ENCODE peak calls at places on chromosome 13, in six cellular contexts. D is tibial artery, E is AG04450, J is A549, Y is endodermal cell, H is brain microvascular endothelial cell. S is an unnamed sample.

GRCh38 chr13:50592412-50593145 is 250.9 kb downstream of the DLEU7 start:
- DNase-seq in D (no peak), E (no peak), J (no peak), Y (no peak), H (no peak), S (no peak)

GRCh38 chr13:106484084-106484754 is 51.2 kb downstream of the EFNB2 start:
- DNase-seq in D (no peak), E (no peak), J (no peak), Y (no peak), H (no peak), S (no peak)

GRCh38 chr13:64074989-64075474 is 2659.4 kb upstream of the PCDH20 start:
- DNase-seq in D (peak), E (no peak), J (no peak), Y (no peak), H (no peak), S (no peak)

GRCh38 chr13:60226507-60226906 is 62.8 kb upstream of the DIAPH3 start:
- DNase-seq in D (no peak), E (peak), J (peak), Y (peak), H (peak), S (no peak)

GRCh38 chr13:89514534-89515312 is 1832.8 kb upstream of the MIR17HG start:
- DNase-seq in D (no peak), E (peak), J (peak), Y (peak), H (peak), S (no peak)

GRCh38 chr13:35979378-35979911 is 151.7 kb downstream of the DCLK1 start:
- DNase-seq in D (peak), E (peak), J (no peak), Y (no peak), H (peak), S (no peak)

GRCh38 chr13:98751397-98752110 is 918 bp downstream of the SLC15A1 start:
- DNase-seq in D (no peak), E (no peak), J (peak), Y (peak), H (no peak), S (no peak)

GRCh38 chr13:93201992-93202558 is 24.5 kb upstream of the GPC6 start:
- DNase-seq in D (no peak), E (no peak), J (no peak), Y (no peak), H (no peak), S (no peak)

GRCh38 chr13:44373601-44374347 is at the start of gene SERP2:
- DNase-seq in D (no peak), E (no peak), J (no peak), Y (peak), H (no peak), S (peak)

GRCh38 chr13:98377635-98378378 is 199.1 kb downstream of the STK24 start:
- DNase-seq in D (no peak), E (no peak), J (no peak), Y (no peak), H (no peak), S (no peak)

GRCh38 chr13:76754414-76754813 is 131.8 kb downstream of the KCTD12 start:
- DNase-seq in D (no peak), E (no peak), J (no peak), Y (no peak), H (peak), S (no peak)

GRCh38 chr13:35887028-35887666 is 244.0 kb downstream of the DCLK1 start:
- DNase-seq in D (no peak), E (no peak), J (no peak), Y (no peak), H (no peak), S (no peak)

GRCh38 chr13:110047511-110047910 is 259.4 kb downstream of the COL4A1 start:
- DNase-seq in D (peak), E (peak), J (no peak), Y (no peak), H (peak), S (no peak)

GRCh38 chr13:110340812-110341444 is 33.8 kb downstream of the COL4A2 start:
- DNase-seq in D (peak), E (no peak), J (no peak), Y (peak), H (peak), S (no peak)

GRCh38 chr13:21297452-21297851 is 121.0 kb downstream of the MRPL57 start:
- DNase-seq in D (no peak), E (no peak), J (no peak), Y (peak), H (no peak), S (no peak)

GRCh38 chr13:100637380-100637779 is 37.2 kb downstream of the TMTC4 start:
- DNase-seq in D (no peak), E (no peak), J (no peak), Y (no peak), H (no peak), S (no peak)
- H3K27ac ChIP-seq in D (no peak), E (no peak), J (no peak), Y (no peak), H (no peak), S (peak)

DNA sequence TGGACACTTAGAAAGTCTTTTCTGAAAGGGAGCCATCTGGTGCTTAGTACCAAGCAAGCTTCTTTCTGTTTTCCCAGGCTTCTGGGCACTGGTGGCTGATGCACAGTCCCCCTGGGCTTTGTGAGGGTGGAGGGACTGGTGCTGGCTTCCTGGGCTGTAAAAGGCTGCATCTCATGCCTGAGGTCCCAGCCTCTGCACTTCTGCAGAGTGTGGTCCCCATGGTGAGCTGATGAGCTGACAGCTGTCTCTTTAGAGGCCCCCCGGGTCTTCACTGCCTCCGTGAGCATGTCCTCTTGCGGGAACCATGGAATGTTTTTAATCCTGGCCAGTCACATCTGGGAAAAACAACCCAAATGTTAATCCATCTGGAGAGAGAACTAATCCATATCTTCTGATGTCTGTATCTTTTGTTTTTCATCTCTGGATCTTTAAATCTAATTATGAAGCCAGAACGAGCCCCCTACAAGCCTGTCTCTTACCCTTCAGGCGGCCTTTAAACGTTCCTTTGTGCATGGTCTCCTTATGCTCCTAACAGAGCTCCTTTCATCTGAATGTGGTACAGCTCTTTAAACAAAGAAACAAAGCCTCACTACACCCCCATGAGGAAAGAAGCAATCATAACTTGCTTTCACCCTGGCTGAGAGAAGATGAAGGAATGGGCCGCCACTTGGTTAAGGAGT is 40.4 kb downstream of the OLFM4 start:
- DNase-seq in D (no peak), E (no peak), J (no peak), Y (peak), H (no peak), S (no peak)
- H3K27ac ChIP-seq in D (no peak), E (no peak), J (no peak), Y (peak), H (no peak), S (peak)

DNA sequence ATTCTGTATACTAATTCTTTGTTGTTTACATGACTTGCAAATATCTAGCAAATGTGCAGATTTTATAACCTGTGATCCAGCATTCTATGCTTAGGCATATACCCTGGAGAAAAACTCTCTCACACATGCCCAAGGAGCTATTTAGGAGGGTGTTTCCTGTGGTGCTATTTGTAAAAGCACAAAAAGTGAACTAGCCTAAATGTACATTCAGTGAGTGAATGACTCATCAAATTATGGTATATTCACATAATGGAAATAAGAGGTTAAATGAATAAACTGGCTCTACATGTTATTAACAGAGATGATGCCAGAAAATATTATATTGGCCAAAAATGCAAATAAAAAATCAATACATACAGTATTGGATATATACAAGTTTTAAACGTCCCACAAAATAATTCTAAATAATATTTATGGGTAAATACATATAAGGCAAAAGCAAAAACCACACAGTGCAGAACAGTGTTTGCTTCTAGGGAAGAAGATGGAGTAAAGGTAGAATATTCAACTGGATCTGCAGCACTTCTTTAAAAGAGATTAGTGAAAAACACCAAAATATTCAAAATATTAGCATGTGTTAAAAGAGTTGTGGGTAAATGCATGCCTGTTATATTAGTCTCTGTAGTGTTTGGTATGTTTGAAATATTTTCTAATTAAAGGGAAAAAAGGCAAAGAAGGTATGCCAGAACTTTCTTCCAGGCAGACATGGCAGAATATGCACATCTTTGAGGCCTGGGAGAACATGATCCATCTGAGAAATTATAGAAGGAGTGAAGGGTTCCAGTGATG is 344.8 kb downstream of the KLF5 start:
- DNase-seq in D (no peak), E (no peak), J (no peak), Y (no peak), H (no peak), S (no peak)
- H3K27ac ChIP-seq in D (no peak), E (no peak), J (no peak), Y (no peak), H (no peak), S (no peak)

GRCh38 chr13:40681341-40682051 is 15.1 kb upstream of the FOXO1 start:
- DNase-seq in D (no peak), E (no peak), J (no peak), Y (peak), H (no peak), S (no peak)
- H3K27ac ChIP-seq in D (no peak), E (no peak), J (no peak), Y (no peak), H (no peak), S (no peak)

DNA sequence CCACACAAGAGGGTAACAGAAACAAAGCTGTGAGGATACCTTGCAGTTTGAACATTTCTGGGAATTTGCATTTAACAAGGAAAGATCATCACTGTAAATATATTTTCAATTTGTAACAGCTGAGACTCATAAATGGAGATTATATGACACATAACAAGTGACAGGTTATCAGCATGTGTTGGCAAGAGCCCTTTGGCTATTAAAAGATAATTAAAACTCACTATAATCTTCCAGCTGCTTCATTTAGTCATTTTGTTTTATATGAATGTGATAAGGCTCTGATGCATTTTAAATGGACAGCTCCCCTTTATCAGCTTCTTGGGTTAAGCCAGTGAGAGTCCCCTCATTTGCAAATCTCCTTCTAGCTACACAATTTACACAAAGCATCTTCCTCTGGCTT is 27.8 kb downstream of the STARD13 start:
- DNase-seq in D (no peak), E (no peak), J (no peak), Y (no peak), H (no peak), S (no peak)
- H3K27ac ChIP-seq in D (peak), E (no peak), J (no peak), Y (no peak), H (no peak), S (peak)

DNA sequence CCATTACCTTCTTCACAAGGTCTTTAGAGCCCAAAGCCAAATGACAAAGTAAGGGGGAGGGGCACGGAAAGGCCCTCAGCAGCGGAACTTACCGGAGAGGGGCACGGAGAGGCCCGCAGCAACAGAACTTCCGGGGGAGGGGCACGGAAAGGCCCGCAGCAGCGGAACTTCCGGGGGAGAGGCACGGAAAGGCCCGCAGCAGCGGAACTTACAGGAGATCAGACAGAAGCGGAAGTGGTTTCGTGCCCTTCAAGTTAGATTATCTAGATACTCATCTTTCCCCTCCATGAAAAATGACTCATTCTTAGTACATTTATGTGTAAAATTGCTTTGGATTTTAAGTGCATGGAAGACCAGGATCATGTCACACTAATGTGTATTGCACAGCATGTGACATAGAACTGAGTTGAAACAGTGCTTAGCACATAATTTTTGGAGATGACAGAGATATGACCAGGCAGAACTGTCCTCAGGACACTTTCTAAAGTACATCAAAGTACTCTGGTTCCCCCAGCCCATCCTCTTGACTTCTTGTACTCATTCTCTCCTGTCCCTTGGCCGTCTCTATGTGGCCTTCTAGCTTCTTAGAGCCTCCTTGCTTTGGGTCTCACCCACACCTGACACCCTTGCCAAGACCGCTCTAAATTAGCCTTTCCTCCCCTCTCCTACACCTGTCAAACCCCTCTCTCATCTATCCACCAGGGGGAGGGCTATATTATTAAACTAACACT is 25.7 kb upstream of the TPTE2 start:
- DNase-seq in D (no peak), E (no peak), J (no peak), Y (no peak), H (no peak), S (no peak)
- H3K27ac ChIP-seq in D (no peak), E (no peak), J (no peak), Y (no peak), H (no peak), S (no peak)

GRCh38 chr13:114101831-114102520 is 30.4 kb downstream of the RASA3 start:
- DNase-seq in D (peak), E (no peak), J (no peak), Y (peak), H (no peak), S (no peak)
- H3K27ac ChIP-seq in D (peak), E (no peak), J (no peak), Y (peak), H (no peak), S (no peak)

GRCh38 chr13:73741111-73741510 is 393.1 kb downstream of the KLF12 start:
- DNase-seq in D (no peak), E (no peak), J (no peak), Y (peak), H (no peak), S (no peak)
- H3K27ac ChIP-seq in D (no peak), E (no peak), J (no peak), Y (no peak), H (no peak), S (no peak)

S was measured in substantia nigra.